ENCODE peak calls at places on chromosomes 1 and 21, in four cellular contexts. H is NCI-H460; J is stimulated activated CD4-positive, alpha-beta T cell treated with anti-CD3 and anti-CD28 coated beads, Interleukin-15, amount 100 ng/mL, for 24 hours; T is stimulated activated CD8-positive, alpha-beta memory T cell treated with anti-CD3 and anti-CD28 coated beads, Interleukin-15, amount 100 ng/mL, for 1 hour. A is an unnamed sample.

GRCh38 chr1:198830397-198830796 is 191.6 kb downstream of the PTPRC start:
- DNase-seq in H (no peak), J (no peak), T (no peak), A (no peak)

GRCh38 chr1:17802164-17802563 is 47.0 kb downstream of the ACTL8 start:
- DNase-seq in J (no peak), T (no peak), H (no peak), A (no peak)

GRCh38 chr1:157585984-157586383 is 11.9 kb downstream of the FCRL4 start:
- DNase-seq in J (no peak), T (no peak), H (no peak), A (no peak)

GRCh38 chr1:32872189-32872898 is 1.6 kb upstream of the FNDC5 start:
- DNase-seq in H (peak), J (peak), T (peak), A (peak)

GRCh38 chr1:228329887-228330286 is 76.7 kb downstream of the TRIM11 start:
- DNase-seq in T (no peak), H (no peak), J (no peak), A (no peak)

GRCh38 chr1:113929750-113930498 is 800 bp downstream of the HIPK1 start:
- DNase-seq in T (peak), H (no peak), J (peak), A (peak)

GRCh38 chr1:15028117-15028516 is 125.4 kb upstream of the TMEM51 start:
- DNase-seq in H (no peak), T (no peak), J (no peak), A (no peak)

GRCh38 chr21:33937931-33938339 is 22.3 kb upstream of the ATP5PO start:
- DNase-seq in T (no peak), J (peak), H (no peak), A (peak)

GRCh38 chr1:93600663-93601062 is 81.0 kb downstream of the BCAR3 start:
- DNase-seq in J (no peak), T (no peak), H (no peak), A (no peak)

GRCh38 chr1:118338991-118339390 is 154.0 kb upstream of the SPAG17 start:
- DNase-seq in H (no peak), J (no peak), T (no peak), A (no peak)

GRCh38 chr1:14969006-14969405 is 184.5 kb upstream of the TMEM51 start:
- DNase-seq in J (peak), H (no peak), T (no peak), A (no peak)

GRCh38 chr1:190475394-190476250 is 2.0 kb downstream of the BRINP3 start:
- DNase-seq in J (no peak), H (no peak), T (no peak), A (no peak)

GRCh38 chr1:118859999-118860398 is 128.1 kb downstream of the TBX15 start:
- DNase-seq in T (no peak), H (no peak), J (no peak), A (no peak)

GRCh38 chr21:25862596-25862995 is 127.8 kb downstream of the GABPA start:
- DNase-seq in T (no peak), H (no peak), J (peak), A (no peak)

GRCh38 chr1:180486092-180486491 is 16.3 kb downstream of the ACBD6 start:
- DNase-seq in J (no peak), T (no peak), H (no peak), A (no peak)

GRCh38 chr1:162055062-162055461 is 14.4 kb upstream of the NOS1AP start:
- DNase-seq in T (no peak), J (peak), H (no peak), A (no peak)

GRCh38 chr1:26970810-26971209 is 10.5 kb upstream of the KDF1 start:
- DNase-seq in J (no peak), T (no peak), H (no peak), A (no peak)

GRCh38 chr1:81998165-81998564 is 197.4 kb downstream of the ADGRL2 start:
- DNase-seq in T (no peak), H (no peak), J (no peak), A (no peak)

GRCh38 chr1:39472826-39473225 is 18.6 kb upstream of the BMP8A start:
- DNase-seq in J (no peak), T (no peak), H (no peak), A (no peak)

GRCh38 chr1:173049327-173049639 is 1.5 kb downstream of the TNFSF18 start:
- DNase-seq in T (no peak), J (no peak), H (no peak), A (no peak)

GRCh38 chr1:152309955-152310354 is 15.1 kb downstream of the FLG start:
- DNase-seq in H (no peak), T (no peak), J (no peak), A (no peak)

GRCh38 chr1:58885998-58886397 is 102.2 kb upstream of the JUN start:
- DNase-seq in H (no peak), J (no peak), T (no peak), A (no peak)

GRCh38 chr1:177567393-177567792 is 396.6 kb downstream of the BRINP2 start:
- DNase-seq in T (no peak), J (no peak), H (no peak), A (no peak)

GRCh38 chr1:73783367-73783766 is 414.6 kb downstream of the LRRIQ3 start:
- DNase-seq in J (no peak), T (no peak), H (no peak), A (no peak)

GRCh38 chr1:55374801-55375616 is 159.8 kb upstream of the USP24 start:
- DNase-seq in J (no peak), H (no peak), T (no peak), A (no peak)

GRCh38 chr1:39902121-39902807 is 547 bp upstream of the MYCL start:
- DNase-seq in T (peak), H (no peak), J (peak), A (peak)

GRCh38 chr21:42117229-42118048 is 46.3 kb downstream of the UMODL1 start:
- DNase-seq in T (peak), H (peak), J (peak), A (peak)

GRCh38 chr1:109239580-109240068 is 9.7 kb upstream of the CELSR2 start:
- DNase-seq in J (peak), H (no peak), T (no peak), A (no peak)

GRCh38 chr1:27686223-27686990 is 14.4 kb upstream of the IFI6 start:
- DNase-seq in T (no peak), J (no peak), H (no peak), A (no peak)

GRCh38 chr1:30675761-30676160 is 47.6 kb downstream of the MATN1 start:
- DNase-seq in H (no peak), J (no peak), T (no peak), A (no peak)

GRCh38 chr1:29643838-29644440 is 407.6 kb downstream of the PTPRU start:
- DNase-seq in J (no peak), H (no peak), T (no peak), A (no peak)

GRCh38 chr1:242761556-242761955 is 237.1 kb upstream of the PLD5 start:
- DNase-seq in T (no peak), H (no peak), J (no peak), A (no peak)

GRCh38 chr1:1664941-1665814 is 6.4 kb upstream of the CDK11B start:
- DNase-seq in J (no peak), T (no peak), H (no peak), A (no peak)

GRCh38 chr21:33127154-33127893 is 57.4 kb downstream of the OLIG1 start:
- DNase-seq in T (peak), J (peak), H (peak), A (peak)

GRCh38 chr1:187971851-187972250 is 1143.1 kb downstream of the PLA2G4A start:
- DNase-seq in J (no peak), T (no peak), H (no peak), A (no peak)